ENCODE peak calls at places on chromosome 3, in six cellular contexts. I is neuronal stem cell, P is mesendoderm, K is H1, Z is IMR-90, L is H9. N is an unnamed sample. For H3K79me1 and H3K4me1, the result is how much of the 10 kb centered on the place peaks cover.

GRCh38 chr3:176855901-176856486 is 341.3 kb downstream of the TBL1XR1 start:
- DNase-seq in K (no peak), P (no peak), I (no peak), L (no peak), Z (no peak), N (no peak)

GRCh38 chr3:38580450-38581382 is 68.8 kb downstream of the SCN5A start:
- DNase-seq in P (no peak), L (peak), K (peak), I (no peak), Z (no peak), N (no peak)

GRCh38 chr3:97353176-97353575 is 411.4 kb upstream of the ARL6 start:
- DNase-seq in K (no peak), Z (no peak), L (no peak), I (no peak), P (peak), N (no peak)

GRCh38 chr3:106560451-106560966 is 691.7 kb upstream of the CBLB start:
- DNase-seq in I (no peak), L (no peak), Z (peak), P (no peak), K (no peak), N (peak)

GRCh38 chr3:31614162-31614921 is 81.6 kb downstream of the STT3B start:
- DNase-seq in Z (no peak), K (no peak), L (no peak), P (no peak), I (no peak), N (no peak)

GRCh38 chr3:196872316-196872715 is 4.6 kb downstream of the SENP5 start:
- DNase-seq in L (no peak), K (no peak), Z (peak), I (no peak), P (no peak), N (peak)

GRCh38 chr3:25558796-25559195 is 105.9 kb downstream of the TOP2B start:
- DNase-seq in L (no peak), Z (no peak), P (no peak), I (no peak), K (no peak), N (no peak)

GRCh38 chr3:79203144-79203519 is 564.7 kb downstream of the ROBO1 start:
- DNase-seq in P (no peak), L (no peak), K (no peak), I (no peak), Z (no peak), N (no peak)

GRCh38 chr3:73029321-73029796 is 32.1 kb upstream of the EBLN2 start:
- DNase-seq in K (no peak), Z (peak), L (no peak), P (peak), I (no peak), N (peak)

GRCh38 chr3:141410861-141411771 is 42.8 kb downstream of the ZBTB38 start:
- DNase-seq in P (no peak), K (no peak), Z (peak), I (no peak), L (no peak), N (peak)

GRCh38 chr3:194387276-194387675 is 11.8 kb downstream of the GP5 start:
- DNase-seq in L (no peak), Z (no peak), P (no peak), K (peak), I (no peak), N (no peak)

GRCh38 chr3:123444744-123445143 is 4.1 kb downstream of the ADCY5 start:
- DNase-seq in K (no peak), P (no peak), Z (no peak), I (no peak), L (no peak), N (no peak)

GRCh38 chr3:167740961-167741587 is 5.6 kb downstream of the SERPINI1 start:
- DNase-seq in P (peak), L (peak), I (no peak), Z (peak), K (no peak), N (peak)

GRCh38 chr3:38590521-38590920 is 59.0 kb downstream of the SCN5A start:
- DNase-seq in P (no peak), I (no peak), K (no peak), Z (no peak), L (no peak), N (no peak)

GRCh38 chr3:101928890-101929289 is 79.6 kb downstream of the NFKBIZ start:
- DNase-seq in P (no peak), K (no peak), I (no peak), L (no peak), Z (peak), N (peak)

GRCh38 chr3:9311265-9311664 is 51.6 kb upstream of the THUMPD3 start:
- DNase-seq in K (no peak), L (no peak), I (no peak), Z (no peak), P (no peak), N (no peak)

GRCh38 chr3:113243846-113244245 is 32.5 kb downstream of the BOC start:
- DNase-seq in P (peak), Z (no peak), L (peak), K (no peak), I (no peak), N (no peak)
- H2BK15ac ChIP-seq in P (no peak), Z (no peak), L (no peak), K (no peak), I (no peak), N (no peak)

GRCh38 chr3:116083686-116084085 is 361.6 kb downstream of the LSAMP start:
- DNase-seq in L (no peak), P (no peak), I (no peak), Z (peak), K (no peak), N (no peak)

GRCh38 chr3:116085456-116085855 is 359.8 kb downstream of the LSAMP start:
- DNase-seq in P (no peak), I (no peak), K (no peak), L (no peak), Z (no peak), N (peak)

GRCh38 chr3:116093374-116093773 is 351.9 kb downstream of the LSAMP start:
- DNase-seq in I (no peak), K (no peak), L (no peak), Z (no peak), P (no peak), N (no peak)

DNA sequence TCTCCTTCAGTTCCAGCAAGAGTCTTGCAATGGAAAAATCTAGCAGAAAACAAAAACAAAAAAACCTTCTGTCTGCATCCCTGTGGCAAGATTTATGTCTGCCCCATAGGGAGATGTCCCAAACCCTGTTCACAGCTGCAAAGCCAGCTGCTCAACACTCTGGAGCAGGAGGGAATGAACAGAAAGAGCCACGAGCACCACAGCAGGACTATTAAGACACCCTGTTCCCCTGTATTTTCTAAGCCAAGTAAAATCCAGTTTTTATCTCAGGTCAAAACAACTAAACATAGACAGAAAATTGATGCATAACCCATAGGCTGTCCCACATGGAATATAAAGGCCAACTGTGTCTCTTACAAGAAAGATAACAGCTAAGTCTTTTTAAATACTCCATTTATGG is 357.9 kb downstream of the LSAMP start:
- DNase-seq in Z (no peak), P (no peak), I (no peak), K (no peak), L (no peak), N (no peak)
- H3K79me1 ChIP-seq in Z (under half), P (under half), I (under half), K (under half), L (under half), N (under half)

GRCh38 chr3:4980229-4981159 is 1.3 kb downstream of the BHLHE40 start:
- DNase-seq in I (peak), L (peak), K (peak), P (peak), Z (peak), N (peak)
- H3K4me1 ChIP-seq in I (under half), L (under half), K (under half), P (under half), Z (under half), N (under half)

DNA sequence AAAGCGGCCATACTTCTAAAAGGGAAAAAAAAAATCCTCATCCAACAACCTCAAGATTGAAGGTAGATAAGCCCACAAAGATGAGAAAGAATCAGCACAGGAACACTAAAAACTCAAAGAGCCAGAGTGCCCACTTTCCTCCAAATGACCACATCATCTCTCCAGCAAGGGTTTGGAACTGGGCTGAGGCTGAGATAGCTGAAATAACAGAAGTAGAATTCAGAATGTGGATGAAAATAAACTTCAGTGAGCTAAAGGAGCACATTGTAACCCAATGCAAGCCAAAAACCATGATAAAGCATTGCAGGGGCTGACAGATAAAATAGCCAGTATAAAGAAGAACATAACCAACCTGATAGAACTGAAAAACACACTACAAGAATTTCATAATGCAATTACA is 158.7 kb upstream of the UBE2E2 start:
- DNase-seq in Z (no peak), I (no peak), P (no peak), L (no peak), K (no peak), N (no peak)
- H2BK15ac ChIP-seq in Z (no peak), I (no peak), P (no peak), L (no peak), K (no peak), N (no peak)

DNA sequence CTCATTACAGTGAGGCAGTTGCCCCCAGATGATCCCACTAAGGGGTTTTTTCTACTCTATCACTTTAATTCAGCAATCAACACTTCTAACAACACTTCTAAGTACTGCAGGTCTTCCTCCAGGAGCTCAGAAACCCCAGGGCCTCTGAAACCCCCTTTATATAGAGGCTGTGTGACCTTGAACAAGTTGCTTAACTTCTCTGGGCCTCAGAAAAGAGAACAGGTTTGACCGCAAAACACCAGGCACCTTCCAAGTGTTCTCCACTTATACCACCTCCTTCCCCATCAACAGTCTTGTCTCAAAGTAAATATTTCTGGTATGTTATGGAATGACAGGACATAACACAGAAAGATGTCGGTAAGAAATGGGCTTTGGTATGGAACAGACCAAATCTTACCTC is 85.7 kb upstream of the WNT5A start:
- DNase-seq in L (no peak), I (no peak), K (no peak), Z (no peak), P (no peak), N (no peak)
- H3K79me1 ChIP-seq in L (under half), I (under half), K (under half), Z (under half), P (under half), N (under half)

GRCh38 chr3:18351823-18352744 is 73.1 kb downstream of the SATB1 start:
- DNase-seq in L (no peak), Z (no peak), K (no peak), P (no peak), I (no peak), N (no peak)

GRCh38 chr3:18351069-18351628 is 74.0 kb downstream of the SATB1 start:
- DNase-seq in L (peak), Z (no peak), K (no peak), P (peak), I (no peak), N (no peak)

GRCh38 chr3:18357747-18358146 is 67.4 kb downstream of the SATB1 start:
- DNase-seq in K (no peak), I (no peak), Z (no peak), P (no peak), L (no peak), N (no peak)

GRCh38 chr3:18355819-18356218 is 69.3 kb downstream of the SATB1 start:
- DNase-seq in L (no peak), Z (no peak), I (no peak), P (no peak), K (no peak), N (no peak)

GRCh38 chr3:18354706-18355105 is 70.4 kb downstream of the SATB1 start:
- DNase-seq in K (no peak), L (no peak), I (no peak), Z (no peak), P (no peak), N (peak)
- H3K4me1 ChIP-seq in K (under half), L (under half), I (under half), Z (under half), P (under half), N (under half)

DNA sequence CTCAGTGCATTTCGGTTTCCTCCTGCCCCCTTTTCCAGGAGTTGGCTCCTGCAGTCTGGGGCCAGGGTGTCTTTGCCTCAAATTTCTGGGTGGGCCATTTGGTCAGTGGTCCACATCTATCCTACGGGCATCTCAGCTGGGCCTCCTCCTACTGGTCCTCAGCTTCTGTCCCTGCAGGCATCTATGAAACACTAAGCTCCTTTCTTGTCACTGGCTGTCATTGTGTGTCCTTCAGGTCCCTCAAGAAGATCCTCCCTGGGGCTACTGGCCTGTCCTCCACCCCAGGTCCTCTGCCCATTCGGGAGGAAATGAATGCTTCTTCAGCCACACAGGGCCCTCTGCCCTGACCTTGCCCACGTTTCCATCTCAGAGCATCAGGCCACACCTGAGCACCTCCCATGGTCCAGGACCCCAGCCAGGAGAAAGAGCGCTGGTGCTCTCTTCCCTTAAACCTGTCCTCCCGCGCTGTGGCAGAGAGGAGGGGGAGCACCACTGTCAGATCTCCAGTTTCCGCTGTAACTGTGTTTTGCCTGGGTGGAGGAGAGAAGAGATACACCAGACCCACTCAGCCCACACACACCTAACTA is 1.8 kb downstream of the PRR23E start:
- DNase-seq in L (no peak), Z (no peak), P (no peak), K (no peak), I (no peak), N (no peak)
- H2BK15ac ChIP-seq in L (no peak), Z (no peak), P (no peak), K (no peak), I (no peak), N (no peak)

DNA sequence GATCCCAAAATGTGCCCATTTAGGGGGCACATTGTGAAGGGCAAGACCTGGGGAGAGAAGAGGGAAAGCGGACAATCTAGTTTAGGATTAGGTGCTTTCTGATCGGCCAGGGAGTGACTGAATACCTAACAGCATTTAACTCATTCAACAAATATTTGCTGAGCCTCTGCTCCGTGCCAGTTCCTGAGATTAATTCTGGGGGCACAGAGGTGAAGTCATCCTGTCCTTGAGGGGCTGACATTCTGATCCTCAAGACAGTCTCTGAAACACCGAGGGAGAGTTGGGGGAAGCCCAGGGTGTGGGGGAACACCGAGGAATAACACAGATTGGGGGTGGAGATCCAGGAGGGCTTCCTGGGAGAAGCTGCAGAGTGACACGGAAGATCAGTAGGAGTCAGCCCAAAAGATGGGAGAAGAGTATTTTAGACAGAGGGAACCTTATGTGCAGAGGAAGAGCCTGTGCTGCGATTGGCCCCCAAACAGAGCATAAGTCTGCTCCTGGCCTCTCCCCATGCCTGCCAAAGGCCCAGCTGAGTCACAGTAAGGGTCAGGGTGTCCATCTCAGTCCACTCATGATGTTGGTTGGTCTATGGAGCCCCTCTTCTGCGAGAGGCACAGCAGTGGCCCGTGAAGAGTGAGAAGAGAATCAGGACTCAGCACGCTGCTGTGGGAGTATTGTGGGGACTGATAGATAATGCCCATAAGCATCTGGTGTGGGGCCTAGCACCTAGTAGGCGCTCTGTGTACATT is 60.2 kb downstream of the AMOTL2 start:
- DNase-seq in P (peak), I (no peak), L (peak), K (peak), Z (no peak), N (no peak)
- H3K79me1 ChIP-seq in P (under half), I (under half), L (under half), K (under half), Z (half or more), N (under half)

DNA sequence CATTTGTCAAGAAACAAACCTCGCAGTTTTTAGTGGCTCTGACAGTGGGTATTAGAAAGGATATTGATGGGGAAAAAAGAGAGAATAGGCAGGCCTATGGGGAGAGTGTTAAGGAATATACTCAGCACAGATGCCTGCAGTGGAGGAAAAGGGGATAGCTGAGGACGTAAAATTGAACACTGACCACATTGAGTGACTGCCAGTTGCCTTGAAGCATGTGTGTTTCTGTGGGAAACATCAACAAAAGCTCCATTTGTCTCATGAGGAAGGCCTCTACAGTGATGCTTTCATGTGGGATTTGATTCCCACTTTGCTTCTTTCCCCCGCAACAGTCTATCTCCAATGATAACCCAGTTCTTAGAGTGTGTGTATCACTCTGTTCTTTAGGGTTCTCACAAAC is 1042.1 kb downstream of the TUSC7 start:
- DNase-seq in L (no peak), K (no peak), I (no peak), P (no peak), Z (no peak), N (no peak)
- H3K4me1 ChIP-seq in L (under half), K (under half), I (under half), P (under half), Z (under half), N (under half)

N was measured in mesenchymal stem cell.